ENCODE peak calls at places on chromosomes 3 and 15, in seven cellular contexts. P, D, M, R, B, V and H are unnamed samples.

GRCh38 chr3:58835075-58835474 is 168.5 kb upstream of the FAM3D start:
- DNase-seq in P (no peak), D (no peak), M (no peak), R (no peak), B (no peak), V (no peak), H (no peak)

GRCh38 chr3:31439888-31440287 is 92.8 kb upstream of the STT3B start:
- DNase-seq in P (no peak), D (no peak), M (no peak), R (no peak), B (no peak), V (no peak), H (no peak)

GRCh38 chr3:26623409-26624208 is 1.0 kb downstream of the LRRC3B start:
- DNase-seq in P (no peak), D (no peak), M (no peak), R (no peak), B (no peak), V (no peak), H (peak; percentile 62)

GRCh38 chr3:160126761-160127160 is 98.5 kb upstream of the C3orf80 start:
- DNase-seq in P (no peak), D (no peak), M (no peak), R (no peak), B (no peak), V (no peak), H (no peak)

GRCh38 chr15:75235051-75235673 is 23.0 kb upstream of the GOLGA6C start:
- DNase-seq in P (no peak), D (no peak), M (peak; percentile 15), R (peak; percentile 33), B (no peak), V (no peak), H (peak; percentile 43)

GRCh38 chr3:45656575-45657363 is 32.4 kb upstream of the SACM1L start:
- DNase-seq in P (peak; percentile 89), D (peak; percentile 93), M (peak; percentile 83), R (peak; percentile 97), B (peak; percentile 96), V (peak; percentile 93), H (peak; percentile 96)

GRCh38 chr3:194023501-194024280 is 112.3 kb upstream of the HES1 start:
- DNase-seq in P (no peak), D (no peak), M (no peak), R (no peak), B (no peak), V (no peak), H (no peak)

GRCh38 chr3:101823525-101823924 is 25.8 kb upstream of the NFKBIZ start:
- DNase-seq in P (no peak), D (no peak), M (no peak), R (no peak), B (no peak), V (no peak), H (no peak)

GRCh38 chr15:81216411-81216810 is 19.7 kb downstream of the IL16 start:
- DNase-seq in P (no peak), D (no peak), M (no peak), R (no peak), B (no peak), V (no peak), H (no peak)

GRCh38 chr3:52527039-52527731 is 6.5 kb downstream of the NT5DC2 start:
- DNase-seq in P (no peak), D (no peak), M (peak; percentile 50), R (peak; percentile 60), B (no peak), V (no peak), H (peak; percentile 64)

GRCh38 chr15:71296032-71296686 is 180.9 kb downstream of the THSD4 start:
- DNase-seq in P (peak; percentile 91), D (no peak), M (no peak), R (no peak), B (no peak), V (peak; percentile 46), H (no peak)

GRCh38 chr15:73239564-73240208 is 129.1 kb downstream of the HCN4 start:
- DNase-seq in P (no peak), D (no peak), M (no peak), R (no peak), B (no peak), V (no peak), H (no peak)
- TF ChIP-seq CTCF in P (peak; percentile 35), D (no peak), M (no peak), R (no peak), B (peak; percentile 41), V (no peak), H (no peak)

DNA sequence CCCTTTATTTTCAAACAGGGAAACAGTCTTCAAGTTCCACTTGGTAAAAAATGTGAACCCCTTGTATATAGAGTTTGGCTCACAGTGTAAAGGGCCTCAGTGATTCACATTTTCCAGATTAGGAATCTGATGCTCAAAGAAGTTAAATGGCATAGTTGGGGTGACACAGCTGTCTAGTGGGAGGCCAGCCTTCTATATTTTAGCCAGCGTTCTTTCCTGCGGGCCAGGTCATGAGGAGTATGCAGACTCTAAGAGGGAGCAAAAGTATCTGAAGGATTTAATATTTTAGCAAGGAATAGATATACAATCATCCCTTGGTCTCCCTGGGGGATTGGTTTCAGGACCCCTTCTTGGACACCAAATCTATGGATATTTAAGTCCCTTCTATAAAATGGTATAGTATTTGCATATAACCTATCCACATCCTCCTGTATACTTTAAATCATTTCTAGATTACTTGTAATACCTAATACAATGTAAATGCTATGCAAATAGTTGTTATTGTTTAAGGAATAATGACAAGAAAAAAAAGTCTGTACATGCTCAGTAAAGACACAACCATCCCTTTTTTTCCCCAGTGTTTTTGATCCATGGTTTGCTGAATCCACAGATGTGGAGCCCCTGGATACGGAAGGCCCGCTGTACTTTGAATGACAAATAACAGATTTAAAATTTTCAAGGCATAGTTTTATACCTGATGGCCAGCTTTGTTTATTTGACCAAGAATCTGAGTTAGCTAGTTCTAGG is 7.0 kb downstream of the B2M start:
- DNase-seq in P (no peak), D (no peak), M (no peak), R (no peak), B (no peak), V (no peak), H (no peak)
- TF ChIP-seq POLR2AphosphoS5 in P (no peak), D (no peak), M (no peak), R (no peak), B (no peak), V (no peak), H (no peak)

GRCh38 chr15:68739390-68740075 is 81.2 kb downstream of the ANP32A start:
- DNase-seq in P (no peak), D (no peak), M (no peak), R (no peak), B (no peak), V (no peak), H (peak; percentile 7)
- H3K4me3 ChIP-seq in P (no peak overlapping the region), D (no peak overlapping the region), M (no peak overlapping the region), R (no peak overlapping the region), B (no peak overlapping the region), V (no peak overlapping the region), H (no peak overlapping the region)

DNA sequence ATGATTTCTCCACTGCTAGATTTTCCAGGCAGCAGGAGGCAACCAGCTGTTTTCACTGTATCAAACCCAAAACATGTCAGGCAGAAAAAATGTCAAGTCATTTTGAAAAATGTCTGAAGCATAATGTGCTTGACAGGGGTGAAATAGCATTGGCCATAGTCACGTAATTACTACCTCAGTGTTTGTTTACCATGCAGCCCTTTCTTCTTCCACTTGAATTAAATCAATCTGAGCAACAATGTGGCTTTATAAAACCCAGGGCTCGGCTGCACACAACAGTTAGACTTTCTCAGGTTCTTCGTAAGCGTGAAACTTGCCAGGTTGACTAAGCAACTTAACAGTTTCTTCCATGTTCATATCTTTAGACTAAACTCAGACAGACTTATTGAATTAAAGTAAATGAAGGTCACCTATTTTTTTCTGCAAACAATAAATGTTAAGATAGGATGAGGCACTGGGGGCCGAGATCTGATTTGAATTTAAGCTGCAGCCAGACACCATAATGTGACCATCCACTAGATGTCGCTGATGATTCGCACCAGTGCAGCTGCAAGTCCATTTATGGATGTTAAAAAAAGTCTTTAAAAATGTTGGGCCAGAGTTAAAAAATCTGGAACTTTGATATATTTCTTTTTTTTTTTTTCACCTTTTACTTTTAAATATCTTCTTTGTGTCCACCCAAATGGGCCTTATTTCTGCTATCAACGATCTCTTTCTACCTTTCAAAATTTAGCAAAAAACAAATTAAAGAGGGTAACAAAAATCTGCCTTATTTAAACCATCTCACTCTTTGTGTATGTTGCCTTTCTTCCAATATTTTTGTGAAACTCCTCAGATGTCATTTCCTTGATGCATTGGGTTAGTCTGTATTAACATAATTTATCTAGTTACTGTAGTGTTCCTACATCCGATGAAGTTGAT is 305.9 kb downstream of the CACNA2D3 start:
- DNase-seq in P (peak; percentile 36), D (peak; percentile 45), M (no peak), R (no peak), B (peak; percentile 58), V (peak; percentile 61), H (peak; percentile 72)
- TF ChIP-seq CTCF in P (peak; percentile 80), D (peak; percentile 60), M (peak; percentile 37), R (peak; percentile 73), B (peak; percentile 56), V (peak; percentile 29), H (peak; percentile 84)

GRCh38 chr3:62771331-62772097 is 103.7 kb downstream of the CADPS start:
- DNase-seq in P (no peak), D (no peak), M (no peak), R (no peak), B (no peak), V (no peak), H (no peak)

DNA sequence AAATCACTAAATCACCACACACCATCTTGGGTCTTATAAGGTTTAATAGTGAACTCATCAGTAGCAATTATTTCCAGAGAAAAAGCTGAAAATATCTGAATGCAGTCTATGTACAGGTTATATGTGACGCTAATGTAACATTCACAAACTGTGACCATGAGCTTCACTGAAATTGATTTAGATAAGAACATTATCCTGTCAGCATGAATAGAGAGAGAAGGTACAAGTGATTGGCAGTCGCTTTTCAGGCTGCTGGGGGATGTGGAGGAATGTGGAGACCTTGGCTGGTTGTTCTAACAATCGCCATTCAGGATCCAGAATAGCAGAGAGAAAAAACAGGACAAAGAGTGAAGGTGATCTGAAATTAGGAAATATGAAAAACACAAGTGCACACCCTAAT is 98.1 kb downstream of the CADPS start:
- DNase-seq in P (no peak), D (no peak), M (no peak), R (no peak), B (no peak), V (no peak), H (no peak)
- TF ChIP-seq POLR2AphosphoS5 in P (no peak), D (no peak), M (no peak), R (no peak), B (no peak), V (no peak), H (no peak)

DNA sequence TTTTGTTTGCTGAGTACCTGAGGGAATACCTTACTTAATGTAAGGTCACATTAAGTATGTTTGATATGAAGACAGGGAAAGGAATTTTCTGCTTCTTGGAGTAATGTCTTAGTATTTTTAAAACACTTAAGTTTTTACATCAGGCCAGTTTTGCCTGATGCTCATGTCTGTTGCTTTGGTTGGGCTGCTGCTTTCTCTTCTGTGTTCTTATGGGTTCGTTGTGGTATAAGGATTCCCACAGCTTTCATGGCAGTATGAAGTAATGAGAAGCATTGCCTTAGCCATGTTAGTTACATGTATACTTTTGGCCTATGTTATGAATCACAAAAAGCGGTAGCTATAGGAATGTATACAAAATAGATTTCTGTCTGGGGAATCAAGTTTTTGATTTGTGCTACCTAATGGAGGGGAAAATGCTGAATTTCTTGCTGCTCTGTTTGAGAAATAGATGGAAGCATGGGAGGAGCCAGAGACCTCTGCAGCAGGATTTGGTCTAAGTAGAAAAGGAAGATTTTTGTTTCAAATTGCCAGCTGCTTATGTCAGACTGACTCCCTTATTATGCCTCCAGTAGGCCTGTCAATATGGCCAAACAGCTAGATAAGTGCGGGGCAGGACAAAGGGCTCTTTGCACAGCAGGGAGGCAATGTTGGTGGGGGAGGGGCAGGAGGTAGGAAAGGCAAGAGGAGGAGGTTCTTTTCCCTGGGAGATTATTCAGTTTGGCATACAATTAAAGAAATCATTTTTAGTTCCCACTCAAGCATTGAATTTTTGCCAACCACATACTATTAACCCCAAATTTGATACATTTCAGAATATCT is 5.2 kb downstream of the SETD5 start:
- DNase-seq in P (no peak), D (peak; percentile 64), M (no peak), R (no peak), B (peak; percentile 95), V (no peak), H (no peak)
- H3K4me3 ChIP-seq in P (no peak overlapping the region), D (peak overlapping the region; percentile 7), M (no peak overlapping the region), R (no peak overlapping the region), B (peak overlapping the region; percentile 19), V (no peak overlapping the region), H (no peak overlapping the region)